ENCODE peak calls at places on chromosomes 1 and 21, in ten cellular contexts. One of them, this sample, is unnamed.

GRCh38 chr1:22323846-22324504 is 127.7 kb upstream of the ZBTB40 start:
- DNase-seq in RWPE1: no peak
- DNase-seq in Peyer's patch: no peak
- DNase-seq in mucosa of descending colon: no peak
- DNase-seq in MCF 10A: no peak
- DNase-seq in body of pancreas: no peak
- DNase-seq in GM20000: no peak
- DNase-seq in stomach: peak
- DNase-seq in B cell: no peak
- DNase-seq in brain microvascular endothelial cell: no peak
- DNase-seq in this sample: no peak

GRCh38 chr1:42319128-42319851 is 15.7 kb downstream of the FOXJ3 start:
- DNase-seq in mucosa of descending colon: no peak
- DNase-seq in brain microvascular endothelial cell: peak
- DNase-seq in MCF 10A: peak
- DNase-seq in body of pancreas: no peak
- DNase-seq in GM20000: no peak
- DNase-seq in RWPE1: no peak
- DNase-seq in stomach: no peak
- DNase-seq in Peyer's patch: peak
- DNase-seq in B cell: no peak
- DNase-seq in this sample: no peak

GRCh38 chr1:109541102-109541501 is 1.4 kb downstream of the GPR61 start:
- DNase-seq in Peyer's patch: no peak
- DNase-seq in MCF 10A: no peak
- DNase-seq in mucosa of descending colon: no peak
- DNase-seq in body of pancreas: no peak
- DNase-seq in RWPE1: no peak
- DNase-seq in brain microvascular endothelial cell: no peak
- DNase-seq in B cell: no peak
- DNase-seq in stomach: no peak
- DNase-seq in GM20000: no peak
- DNase-seq in this sample: no peak

GRCh38 chr21:42079939-42080787 is 9.0 kb downstream of the UMODL1 start:
- DNase-seq in brain microvascular endothelial cell: peak
- DNase-seq in stomach: no peak
- DNase-seq in MCF 10A: no peak
- DNase-seq in RWPE1: no peak
- DNase-seq in mucosa of descending colon: no peak
- DNase-seq in Peyer's patch: no peak
- DNase-seq in B cell: no peak
- DNase-seq in GM20000: no peak
- DNase-seq in body of pancreas: peak
- DNase-seq in this sample: no peak

GRCh38 chr1:221567859-221568507 is 173.9 kb downstream of the DUSP10 start:
- DNase-seq in mucosa of descending colon: no peak
- DNase-seq in B cell: no peak
- DNase-seq in MCF 10A: no peak
- DNase-seq in body of pancreas: no peak
- DNase-seq in Peyer's patch: no peak
- DNase-seq in brain microvascular endothelial cell: no peak
- DNase-seq in RWPE1: no peak
- DNase-seq in GM20000: no peak
- DNase-seq in stomach: no peak
- DNase-seq in this sample: no peak

GRCh38 chr1:109869141-109869540 is 41.5 kb upstream of the CSF1 start:
- DNase-seq in mucosa of descending colon: no peak
- DNase-seq in RWPE1: no peak
- DNase-seq in GM20000: no peak
- DNase-seq in brain microvascular endothelial cell: no peak
- DNase-seq in MCF 10A: no peak
- DNase-seq in stomach: no peak
- DNase-seq in body of pancreas: no peak
- DNase-seq in Peyer's patch: no peak
- DNase-seq in B cell: no peak
- DNase-seq in this sample: no peak

GRCh38 chr1:81681570-81681969 is 119.2 kb upstream of the ADGRL2 start:
- DNase-seq in brain microvascular endothelial cell: no peak
- DNase-seq in Peyer's patch: no peak
- DNase-seq in B cell: no peak
- DNase-seq in RWPE1: peak
- DNase-seq in stomach: peak
- DNase-seq in GM20000: no peak
- DNase-seq in body of pancreas: peak
- DNase-seq in mucosa of descending colon: no peak
- DNase-seq in MCF 10A: peak
- DNase-seq in this sample: no peak

GRCh38 chr1:19647643-19648042 is 3.5 kb downstream of the NBL1 start:
- DNase-seq in brain microvascular endothelial cell: no peak
- DNase-seq in mucosa of descending colon: peak
- DNase-seq in B cell: no peak
- DNase-seq in MCF 10A: no peak
- DNase-seq in GM20000: peak
- DNase-seq in RWPE1: no peak
- DNase-seq in body of pancreas: no peak
- DNase-seq in Peyer's patch: no peak
- DNase-seq in stomach: no peak
- DNase-seq in this sample: no peak

GRCh38 chr1:34787461-34788420 is 5.1 kb upstream of the GJA4 start:
- DNase-seq in stomach: no peak
- DNase-seq in RWPE1: no peak
- DNase-seq in GM20000: no peak
- DNase-seq in MCF 10A: no peak
- DNase-seq in brain microvascular endothelial cell: peak
- DNase-seq in mucosa of descending colon: no peak
- DNase-seq in B cell: no peak
- DNase-seq in body of pancreas: no peak
- DNase-seq in Peyer's patch: no peak
- DNase-seq in this sample: no peak

GRCh38 chr1:99268021-99268420 is 3.7 kb downstream of the PLPPR4 start:
- DNase-seq in B cell: no peak
- DNase-seq in brain microvascular endothelial cell: peak
- DNase-seq in GM20000: no peak
- DNase-seq in mucosa of descending colon: no peak
- DNase-seq in Peyer's patch: no peak
- DNase-seq in stomach: no peak
- DNase-seq in RWPE1: no peak
- DNase-seq in MCF 10A: no peak
- DNase-seq in body of pancreas: no peak
- DNase-seq in this sample: no peak

GRCh38 chr21:25360593-25360992 is 246.7 kb downstream of the MRPL39 start:
- DNase-seq in brain microvascular endothelial cell: no peak
- DNase-seq in GM20000: no peak
- DNase-seq in stomach: no peak
- DNase-seq in Peyer's patch: no peak
- DNase-seq in B cell: no peak
- DNase-seq in MCF 10A: no peak
- DNase-seq in mucosa of descending colon: no peak
- DNase-seq in RWPE1: no peak
- DNase-seq in body of pancreas: no peak
- DNase-seq in this sample: no peak

GRCh38 chr21:35057428-35057827 is 8.3 kb upstream of the RUNX1 start:
- DNase-seq in brain microvascular endothelial cell: no peak
- DNase-seq in MCF 10A: no peak
- DNase-seq in mucosa of descending colon: no peak
- DNase-seq in GM20000: no peak
- DNase-seq in RWPE1: no peak
- DNase-seq in Peyer's patch: no peak
- DNase-seq in body of pancreas: no peak
- DNase-seq in B cell: no peak
- DNase-seq in stomach: no peak
- DNase-seq in this sample: no peak

GRCh38 chr21:35052786-35053185 is 3.7 kb upstream of the RUNX1 start:
- DNase-seq in body of pancreas: no peak
- DNase-seq in B cell: no peak
- DNase-seq in MCF 10A: no peak
- DNase-seq in stomach: no peak
- DNase-seq in GM20000: no peak
- DNase-seq in Peyer's patch: no peak
- DNase-seq in mucosa of descending colon: no peak
- DNase-seq in RWPE1: no peak
- DNase-seq in brain microvascular endothelial cell: no peak
- DNase-seq in this sample: no peak

GRCh38 chr21:35051287-35051818 is 2.3 kb upstream of the RUNX1 start:
- DNase-seq in B cell: peak
- DNase-seq in RWPE1: peak
- DNase-seq in GM20000: peak
- DNase-seq in MCF 10A: peak
- DNase-seq in body of pancreas: peak
- DNase-seq in brain microvascular endothelial cell: peak
- DNase-seq in stomach: peak
- DNase-seq in Peyer's patch: peak
- DNase-seq in mucosa of descending colon: peak
- DNase-seq in this sample: peak

GRCh38 chr21:35050348-35051286 is 1.5 kb upstream of the RUNX1 start:
- DNase-seq in brain microvascular endothelial cell: no peak
- DNase-seq in RWPE1: no peak
- DNase-seq in B cell: no peak
- DNase-seq in MCF 10A: no peak
- DNase-seq in body of pancreas: no peak
- DNase-seq in Peyer's patch: no peak
- DNase-seq in mucosa of descending colon: no peak
- DNase-seq in stomach: no peak
- DNase-seq in GM20000: peak
- DNase-seq in this sample: no peak

DNA sequence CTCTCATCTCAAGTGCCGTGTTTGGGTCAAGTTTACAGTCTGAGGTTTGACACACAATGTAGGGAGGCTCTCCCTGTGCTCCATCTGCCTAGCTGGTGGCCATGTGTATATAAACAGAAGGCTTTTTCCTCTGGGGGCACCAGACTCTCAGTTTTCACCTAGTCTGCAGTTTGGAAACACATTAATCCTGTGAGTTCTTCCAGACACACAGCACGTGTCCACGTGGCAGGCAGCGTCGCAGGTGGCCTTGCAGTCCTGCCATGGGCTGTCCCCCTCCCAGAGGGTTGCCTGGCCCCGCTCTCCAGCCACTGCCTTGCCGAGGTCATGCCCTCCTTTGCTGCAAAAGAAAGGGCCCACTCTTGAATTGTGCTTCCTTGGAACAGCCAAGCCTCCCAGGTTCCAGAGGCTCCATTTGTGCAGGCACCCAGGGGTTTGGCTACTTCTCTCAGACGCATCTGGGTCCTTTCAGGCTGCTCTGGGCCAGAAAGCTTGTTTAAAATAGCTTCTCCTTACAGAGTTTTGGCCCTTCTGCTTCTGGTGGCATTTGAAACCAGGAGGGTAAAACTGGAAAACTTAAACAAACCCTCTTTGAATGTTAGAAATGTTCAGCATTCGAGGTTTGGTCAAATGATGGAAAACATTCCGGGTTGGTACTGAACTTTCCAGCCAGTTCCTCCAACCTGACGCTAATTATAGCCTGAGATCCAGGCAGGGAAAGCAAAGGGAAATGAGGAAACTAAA is 4.4 kb upstream of the RUNX1 start:
- DNase-seq in Peyer's patch: no peak
- DNase-seq in brain microvascular endothelial cell: no peak
- DNase-seq in body of pancreas: no peak
- DNase-seq in stomach: no peak
- DNase-seq in MCF 10A: no peak
- DNase-seq in B cell: no peak
- DNase-seq in GM20000: no peak
- DNase-seq in RWPE1: no peak
- DNase-seq in mucosa of descending colon: no peak
- DNase-seq in this sample: peak
- TF ChIP-seq CTCF in Peyer's patch: no peak
- TF ChIP-seq CTCF in brain microvascular endothelial cell: peak
- TF ChIP-seq CTCF in body of pancreas: no peak
- TF ChIP-seq CTCF in stomach: no peak
- TF ChIP-seq CTCF in MCF 10A: no peak
- TF ChIP-seq CTCF in B cell: no peak
- TF ChIP-seq CTCF in GM20000: no peak
- TF ChIP-seq CTCF in RWPE1: no peak
- TF ChIP-seq CTCF in mucosa of descending colon: no peak
- TF ChIP-seq CTCF in this sample: no peak

GRCh38 chr21:30962013-30962412 is 76.3 kb downstream of the KRTAP19-8 start:
- DNase-seq in MCF 10A: peak
- DNase-seq in GM20000: no peak
- DNase-seq in brain microvascular endothelial cell: no peak
- DNase-seq in body of pancreas: no peak
- DNase-seq in Peyer's patch: no peak
- DNase-seq in B cell: no peak
- DNase-seq in stomach: no peak
- DNase-seq in mucosa of descending colon: no peak
- DNase-seq in RWPE1: no peak
- DNase-seq in this sample: no peak
- TF ChIP-seq CTCF in MCF 10A: no peak
- TF ChIP-seq CTCF in GM20000: no peak
- TF ChIP-seq CTCF in brain microvascular endothelial cell: no peak
- TF ChIP-seq CTCF in body of pancreas: no peak
- TF ChIP-seq CTCF in Peyer's patch: no peak
- TF ChIP-seq CTCF in B cell: no peak
- TF ChIP-seq CTCF in stomach: no peak
- TF ChIP-seq CTCF in mucosa of descending colon: no peak
- TF ChIP-seq CTCF in RWPE1: no peak
- TF ChIP-seq CTCF in this sample: peak

DNA sequence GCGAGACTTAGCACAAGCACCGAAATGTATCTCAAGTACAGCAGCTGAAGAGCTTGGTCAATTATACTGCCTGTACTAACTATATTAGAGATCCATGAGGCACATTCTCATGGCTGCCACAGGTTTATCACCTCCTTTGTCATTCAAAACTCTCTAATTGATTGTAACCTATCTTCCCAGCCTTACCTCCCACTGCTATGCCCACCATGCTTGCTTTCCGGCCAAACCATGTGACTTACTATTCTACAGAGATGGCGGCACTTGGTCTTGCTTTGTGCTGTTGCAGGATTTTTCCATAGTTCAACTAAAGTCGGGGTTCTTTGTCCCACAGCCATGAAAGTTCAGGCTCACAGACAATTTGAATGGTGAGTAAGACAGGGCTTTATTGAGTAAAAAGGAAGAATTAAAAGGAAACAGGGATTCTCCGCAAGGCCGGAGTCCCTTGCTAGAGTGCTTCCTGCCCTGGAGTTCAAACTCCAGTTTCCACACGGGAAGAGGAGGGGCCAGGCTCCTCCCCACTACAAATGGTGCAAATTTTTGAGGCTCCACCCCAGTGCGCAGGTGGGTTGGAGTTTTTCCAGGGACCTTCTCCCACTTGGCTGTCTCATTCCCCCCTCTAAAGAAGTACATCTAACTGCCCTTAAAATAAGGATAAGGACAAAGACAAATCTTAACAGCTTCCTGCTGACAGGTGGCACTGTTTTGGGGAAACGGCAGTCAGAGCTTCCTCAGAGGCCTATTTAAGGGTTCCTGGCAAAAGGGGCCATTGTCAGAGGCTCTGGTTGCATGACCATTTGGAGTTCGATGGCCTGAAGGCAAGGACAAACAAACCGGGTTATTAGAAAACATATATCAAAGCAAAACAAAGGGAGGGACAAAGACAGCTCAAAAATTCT is 28.7 kb downstream of the FMO2 start:
- DNase-seq in brain microvascular endothelial cell: no peak
- DNase-seq in GM20000: no peak
- DNase-seq in Peyer's patch: no peak
- DNase-seq in stomach: no peak
- DNase-seq in B cell: no peak
- DNase-seq in MCF 10A: no peak
- DNase-seq in mucosa of descending colon: no peak
- DNase-seq in RWPE1: no peak
- DNase-seq in body of pancreas: no peak
- DNase-seq in this sample: no peak
- TF ChIP-seq CTCF in brain microvascular endothelial cell: peak
- TF ChIP-seq CTCF in GM20000: no peak
- TF ChIP-seq CTCF in Peyer's patch: no peak
- TF ChIP-seq CTCF in stomach: no peak
- TF ChIP-seq CTCF in B cell: no peak
- TF ChIP-seq CTCF in MCF 10A: no peak
- TF ChIP-seq CTCF in mucosa of descending colon: no peak
- TF ChIP-seq CTCF in RWPE1: no peak
- TF ChIP-seq CTCF in body of pancreas: no peak
- TF ChIP-seq CTCF in this sample: no peak

GRCh38 chr1:213984387-213985180 is 3.2 kb upstream of the PROX1 start:
- DNase-seq in GM20000: peak
- DNase-seq in Peyer's patch: no peak
- DNase-seq in body of pancreas: peak
- DNase-seq in B cell: no peak
- DNase-seq in MCF 10A: no peak
- DNase-seq in brain microvascular endothelial cell: no peak
- DNase-seq in stomach: no peak
- DNase-seq in RWPE1: no peak
- DNase-seq in mucosa of descending colon: no peak
- DNase-seq in this sample: no peak
- TF ChIP-seq CTCF in GM20000: no peak
- TF ChIP-seq CTCF in Peyer's patch: no peak
- TF ChIP-seq CTCF in body of pancreas: no peak
- TF ChIP-seq CTCF in B cell: no peak
- TF ChIP-seq CTCF in MCF 10A: no peak
- TF ChIP-seq CTCF in brain microvascular endothelial cell: no peak
- TF ChIP-seq CTCF in stomach: no peak
- TF ChIP-seq CTCF in RWPE1: no peak
- TF ChIP-seq CTCF in mucosa of descending colon: no peak
- TF ChIP-seq CTCF in this sample: no peak

This sample was measured in nephron progenitor cell.